ENCODE peak calls at places on chromosomes 1 and 21, in eight cellular contexts. I is Jurkat, Clone E6-1; N is left lung; D is activated naive CD4-positive, alpha-beta T cell treated with anti-CD3 and anti-CD28 coated beads, Interleukin-2, amount 50 U/mL, for 16 hours; L is endothelial cell; J is neural crest cell; H is activated CD8-positive, alpha-beta memory T cell treated with anti-CD3 and anti-CD28 coated beads for 4 hours; V is RWPE1. Q is an unnamed sample.
A peak's percentile ranks its signal among the peaks of the same experiment; 100 is the strongest.

GRCh38 chr1:245301162-245301580 is 146.4 kb downstream of the KIF26B start:
- DNase-seq in H (no peak), D (no peak), J (no peak), I (no peak), L (no peak), N (no peak), V (no peak), Q (no peak)

GRCh38 chr1:151371340-151371739 is 1.2 kb downstream of the SELENBP1 start:
- DNase-seq in D (no peak), N (peak; percentile 83), V (no peak), H (no peak), I (no peak), L (no peak), J (no peak), Q (no peak)

GRCh38 chr1:27111771-27112573 is 43.0 kb downstream of the SLC9A1 start:
- DNase-seq in D (peak; percentile 58), H (peak; percentile 43), V (peak; percentile 97), I (peak; percentile 81), N (peak; percentile 93), L (peak; percentile 72), J (no peak), Q (peak; percentile 93)

GRCh38 chr1:43783671-43784205 is 76.4 kb downstream of the ST3GAL3 start:
- DNase-seq in D (no peak), V (peak; percentile 70), J (no peak), H (no peak), I (no peak), L (no peak), N (no peak), Q (no peak)

GRCh38 chr1:43358121-43358745 is 548 bp upstream of the CDC20 start:
- DNase-seq in D (peak; percentile 19), J (no peak), H (no peak), N (no peak), V (peak; percentile 48), I (no peak), L (peak; percentile 15), Q (no peak)

GRCh38 chr1:31593136-31593665 is 16.9 kb downstream of the TINAGL1 start:
- DNase-seq in H (no peak), L (no peak), J (no peak), D (no peak), V (no peak), N (no peak), I (no peak), Q (no peak)

GRCh38 chr1:241356187-241356518 is 852 bp downstream of the RGS7 start:
- DNase-seq in N (peak; percentile 49), L (peak; percentile 5), I (no peak), H (no peak), J (no peak), V (no peak), D (no peak), Q (no peak)

GRCh38 chr1:152510503-152510902 is at the start of gene LCE5A:
- DNase-seq in J (no peak), D (no peak), H (no peak), N (no peak), V (no peak), I (no peak), L (no peak), Q (no peak)

GRCh38 chr21:35035116-35035515 is 14.0 kb downstream of the RUNX1 start:
- DNase-seq in L (no peak), N (no peak), V (no peak), I (no peak), J (no peak), H (no peak), D (no peak), Q (no peak)

GRCh38 chr1:65541161-65541560 is 120.7 kb downstream of the LEPR start:
- DNase-seq in J (no peak), I (no peak), D (no peak), L (no peak), V (no peak), H (no peak), N (no peak), Q (no peak)

GRCh38 chr1:78441921-78442320 is 48.9 kb upstream of the PTGFR start:
- DNase-seq in N (no peak), I (no peak), L (no peak), D (no peak), J (no peak), V (no peak), H (no peak), Q (no peak)

GRCh38 chr1:4310396-4310923 is 343.9 kb upstream of the AJAP1 start:
- DNase-seq in J (no peak), N (no peak), V (no peak), H (no peak), I (no peak), D (no peak), L (no peak), Q (no peak)

GRCh38 chr1:21324368-21325137 is 34.3 kb upstream of the ECE1 start:
- DNase-seq in H (peak; percentile 77), D (peak; percentile 77), L (no peak), I (peak; percentile 62), N (peak; percentile 92), J (no peak), V (peak; percentile 83), Q (no peak)

GRCh38 chr1:229058111-229058551 is 212.8 kb upstream of the RAB4A start:
- DNase-seq in V (no peak), N (no peak), J (no peak), L (no peak), H (peak; percentile 12), D (peak; percentile 34), I (peak; percentile 71), Q (no peak)

GRCh38 chr1:116686723-116687368 is 19.3 kb upstream of the IGSF3 start:
- DNase-seq in D (no peak), J (no peak), I (no peak), L (no peak), V (no peak), N (no peak), H (no peak), Q (no peak)

GRCh38 chr21:26449161-26449560 is 123.9 kb downstream of the CYYR1 start:
- DNase-seq in H (no peak), N (no peak), V (peak; percentile 56), D (no peak), I (no peak), J (no peak), L (no peak), Q (no peak)

GRCh38 chr1:219794085-219794743 is 134.1 kb downstream of the SLC30A10 start:
- DNase-seq in H (no peak), N (no peak), D (no peak), J (no peak), V (no peak), I (no peak), L (no peak), Q (no peak)

GRCh38 chr1:38059632-38060286 is 13.2 kb upstream of the POU3F1 start:
- DNase-seq in H (no peak), L (no peak), J (no peak), N (no peak), V (no peak), I (no peak), D (no peak), Q (no peak)

GRCh38 chr1:41810446-41810845 is 108.3 kb downstream of the HIVEP3 start:
- DNase-seq in D (no peak), I (peak; percentile 70), N (no peak), V (peak; percentile 29), L (peak; percentile 59), J (peak; percentile 29), H (no peak), Q (no peak)

GRCh38 chr1:219040291-219040690 is 133.4 kb upstream of the LYPLAL1 start:
- DNase-seq in I (no peak), L (no peak), J (no peak), D (no peak), H (no peak), N (no peak), V (no peak), Q (no peak)

GRCh38 chr1:39671793-39672550 is at the start of gene NT5C1A:
- DNase-seq in J (peak; percentile 15), L (peak; percentile 24), D (peak; percentile 39), V (no peak), N (no peak), I (no peak), H (no peak), Q (no peak)

GRCh38 chr21:45074818-45075605 is 632 bp downstream of the ADARB1 start:
- DNase-seq in N (peak; percentile 84), V (peak; percentile 48), H (no peak), I (no peak), J (peak; percentile 35), L (peak; percentile 29), D (peak; percentile 48), Q (no peak)

GRCh38 chr1:185936641-185937040 is 202.4 kb downstream of the HMCN1 start:
- DNase-seq in D (no peak), H (no peak), N (no peak), I (no peak), J (no peak), V (no peak), L (no peak), Q (no peak)

GRCh38 chr1:160131803-160132565 is 16.4 kb downstream of the ATP1A2 start:
- DNase-seq in N (no peak), V (no peak), L (no peak), I (no peak), D (no peak), J (no peak), H (no peak), Q (no peak)

GRCh38 chr1:198909973-198910372 is 271.1 kb downstream of the PTPRC start:
- DNase-seq in V (no peak), J (no peak), I (no peak), H (no peak), D (no peak), N (no peak), L (no peak), Q (no peak)

GRCh38 chr1:64484651-64485050 is 14.7 kb downstream of the CACHD1 start:
- DNase-seq in D (no peak), N (no peak), J (no peak), V (no peak), I (no peak), L (no peak), H (no peak), Q (no peak)

GRCh38 chr1:25695991-25696330 is 79.4 kb downstream of the MAN1C1 start:
- DNase-seq in H (no peak), N (no peak), D (no peak), I (no peak), L (no peak), J (no peak), V (peak; percentile 78), Q (no peak)

GRCh38 chr1:240597153-240597745 is 14.7 kb downstream of the GREM2 start:
- DNase-seq in V (no peak), D (no peak), I (no peak), N (no peak), J (no peak), H (no peak), L (no peak), Q (no peak)

Q was measured in SIG-M5.